ENCODE peak calls at places on chromosomes 2 and 18, in seven cellular contexts. R is tibial nerve, T is A549, E is ovary, N is testis, U is adrenal gland, M is thyroid gland. V is an unnamed sample.

GRCh38 chr18:2537281-2537680 is 34.0 kb downstream of the METTL4 start:
- DNase-seq in M (no peak), T (no peak), U (no peak), E (no peak), R (no peak), N (no peak), V (no peak)

GRCh38 chr2:232522014-232522854 is 2.0 kb downstream of the PRSS56 start:
- DNase-seq in U (peak; percentile 59), R (peak; percentile 38), M (peak; percentile 43), N (peak; percentile 74), T (peak; percentile 42), E (peak; percentile 77), V (peak; percentile 61)

GRCh38 chr2:16525265-16525887 is 140.3 kb downstream of the CYRIA start:
- DNase-seq in M (no peak), E (no peak), U (peak; percentile 22), T (peak; percentile 36), N (peak; percentile 70), R (peak; percentile 26), V (no peak)

GRCh38 chr2:101152195-101153076 is 1.3 kb upstream of the TBC1D8 start:
- DNase-seq in U (peak; percentile 29), T (peak; percentile 79), M (peak; percentile 48), R (peak; percentile 48), E (peak; percentile 42), N (peak; percentile 74), V (peak; percentile 46)

GRCh38 chr2:24065341-24065740 is 10.8 kb downstream of the SF3B6 start:
- DNase-seq in M (no peak), R (no peak), U (no peak), E (no peak), N (no peak), T (no peak), V (no peak)

GRCh38 chr2:231672617-231673347 is 35.5 kb upstream of the PTMA start:
- DNase-seq in N (no peak), R (no peak), E (peak; percentile 61), U (peak; percentile 29), T (peak; percentile 89), M (peak; percentile 91), V (no peak)

GRCh38 chr2:197097578-197098366 is 171.3 kb upstream of the PGAP1 start:
- DNase-seq in T (no peak), N (peak; percentile 52), E (peak; percentile 68), U (peak; percentile 26), M (no peak), R (peak; percentile 28), V (peak; percentile 40)

GRCh38 chr2:70116936-70117554 is 29.8 kb downstream of the PCBP1 start:
- DNase-seq in N (no peak), E (peak; percentile 1), T (no peak), U (no peak), R (no peak), M (no peak), V (no peak)

DNA sequence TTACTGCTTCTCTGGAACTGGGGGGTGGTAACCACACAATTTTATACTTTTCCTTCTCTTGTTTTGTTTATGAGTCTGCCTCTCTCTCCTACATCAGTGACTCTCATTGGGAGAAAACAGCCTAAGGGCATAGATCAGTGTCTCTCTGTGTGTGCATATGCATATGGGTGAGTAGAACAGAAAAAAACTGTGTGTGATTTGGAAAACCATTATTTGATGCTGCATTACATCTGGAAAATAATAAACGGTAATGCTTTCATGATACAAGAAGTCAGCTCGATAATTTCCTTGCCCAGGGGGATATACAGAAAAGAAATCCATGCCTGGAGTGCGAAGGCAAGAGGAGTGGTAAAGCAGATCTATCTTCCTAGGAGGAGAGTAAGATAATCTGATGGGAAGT is 221.5 kb upstream of the LYPD1 start:
- DNase-seq in T (no peak), M (no peak), N (no peak), E (no peak), U (no peak), R (no peak), V (no peak)
- H3K4me3 ChIP-seq in T (no peak overlapping the region), M (no peak overlapping the region), N (no peak overlapping the region), E (no peak overlapping the region), U (no peak overlapping the region), R (no peak overlapping the region), V (no peak overlapping the region)

DNA sequence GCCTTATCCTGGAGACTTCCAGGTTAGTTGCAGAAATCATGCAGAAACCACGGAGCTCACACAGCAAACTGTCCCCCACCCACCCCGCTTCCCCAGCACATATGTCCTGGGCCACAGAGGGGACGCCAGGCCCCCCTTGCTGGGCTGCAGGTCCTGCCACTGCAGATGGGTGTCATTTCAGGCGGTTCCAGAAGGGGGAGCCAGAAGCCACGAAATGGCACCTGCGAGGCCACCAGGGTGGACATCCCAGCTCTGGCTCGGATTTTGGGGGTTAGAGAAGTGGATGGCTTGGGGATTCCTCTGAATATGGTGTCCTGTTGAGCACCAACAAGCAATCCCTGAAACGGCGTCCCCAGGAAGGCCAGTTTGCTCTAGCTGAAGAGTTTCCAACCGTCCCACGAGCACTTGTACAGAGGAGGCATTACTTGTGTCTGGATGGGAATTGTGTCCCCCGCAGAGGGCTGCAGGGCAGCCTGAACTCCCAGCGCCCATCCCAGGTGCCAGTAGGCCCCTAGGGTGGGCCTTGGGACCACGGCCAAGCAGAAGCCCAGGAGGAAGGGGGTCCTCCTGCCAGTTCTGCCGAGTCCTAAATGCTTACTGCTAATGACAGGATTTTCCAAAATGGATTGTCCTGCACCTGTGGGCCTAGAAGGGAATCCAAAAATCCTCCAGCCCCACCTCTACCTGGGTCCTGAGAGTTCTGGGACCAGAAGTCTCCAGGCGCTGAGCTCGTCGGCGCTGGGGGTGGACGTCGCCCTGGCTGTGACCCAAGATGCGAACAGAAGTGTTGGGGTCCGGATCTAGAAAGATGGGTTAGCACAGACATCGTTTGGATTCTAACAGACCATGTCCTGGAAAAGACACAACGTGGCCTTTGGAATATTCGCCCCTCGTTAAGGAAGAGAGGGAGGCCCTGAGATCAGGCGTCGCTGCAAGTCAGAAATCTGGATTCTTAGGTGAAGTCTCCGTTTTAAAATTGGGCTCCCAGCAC is 14.6 kb upstream of the NFATC1 start:
- DNase-seq in E (peak; percentile 80), R (peak; percentile 82), T (peak; percentile 29), M (peak; percentile 66), N (peak; percentile 79), U (peak; percentile 71), V (peak; percentile 67)
- TF ChIP-seq POLR2A in E (no peak), R (no peak), T (no peak), M (no peak), N (no peak), U (no peak), V (no peak)

GRCh38 chr2:199464614-199465352 is 7.0 kb upstream of the SATB2 start:
- DNase-seq in U (no peak), M (no peak), T (no peak), N (no peak), R (no peak), E (no peak), V (no peak)

GRCh38 chr2:199466704-199467461 is 9.1 kb upstream of the SATB2 start:
- DNase-seq in E (no peak), T (no peak), N (no peak), R (no peak), U (no peak), M (no peak), V (no peak)

GRCh38 chr2:199467462-199467822 is 9.7 kb upstream of the SATB2 start:
- DNase-seq in M (no peak), U (no peak), R (no peak), T (no peak), E (no peak), N (no peak), V (no peak)

GRCh38 chr2:199465390-199465789 is 7.7 kb upstream of the SATB2 start:
- DNase-seq in U (no peak), R (no peak), E (no peak), N (no peak), M (no peak), T (no peak), V (no peak)

DNA sequence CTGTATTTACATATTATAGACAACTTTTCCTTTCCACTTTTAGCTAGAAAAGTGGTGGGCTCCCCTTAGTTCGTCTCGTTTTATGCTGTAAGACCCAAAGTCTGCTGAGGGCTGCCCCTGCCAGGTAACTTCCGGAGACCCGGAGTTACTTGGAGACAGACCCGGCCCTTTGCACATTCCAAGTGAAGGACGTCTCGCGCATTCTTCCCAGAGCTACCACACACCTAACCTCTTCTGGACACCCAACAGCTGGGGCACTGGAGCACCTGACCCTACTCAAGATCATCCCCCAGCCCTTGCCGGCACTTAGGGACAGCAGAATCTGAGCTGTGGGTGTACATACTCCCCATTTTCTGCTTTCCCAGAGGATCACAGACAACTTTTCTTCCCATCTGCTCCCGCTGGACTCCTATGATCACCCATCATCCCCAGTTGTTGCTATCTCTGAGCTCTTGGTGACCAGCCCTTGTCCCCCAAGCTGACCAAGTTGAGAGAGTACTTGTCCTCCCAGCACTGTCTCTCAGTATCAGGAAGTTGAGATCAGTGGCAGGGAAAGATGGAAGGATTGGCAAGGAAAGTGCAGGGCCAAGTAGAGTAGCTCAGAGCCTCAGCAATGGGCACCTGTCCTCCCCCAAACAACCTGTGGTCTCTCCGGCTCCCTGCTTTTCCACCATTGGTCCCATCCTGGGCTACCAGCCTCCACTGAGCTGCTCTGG is 8.4 kb upstream of the SATB2 start:
- DNase-seq in M (no peak), R (no peak), U (no peak), N (no peak), E (no peak), T (no peak), V (no peak)
- H3K4me3 ChIP-seq in M (no peak overlapping the region), R (no peak overlapping the region), U (no peak overlapping the region), N (no peak overlapping the region), E (no peak overlapping the region), T (no peak overlapping the region), V (no peak overlapping the region)

GRCh38 chr18:47930086-47930843 is at the start of gene SMAD2:
- DNase-seq in M (peak; percentile 92), E (peak; percentile 89), N (peak; percentile 87), T (peak; percentile 89), R (peak; percentile 70), U (peak; percentile 88), V (peak; percentile 86)
- TF ChIP-seq POLR2A in M (peak; percentile 39), E (no peak), N (no peak), T (peak; percentile 54), R (no peak), U (peak; percentile 33), V (peak; percentile 67)

DNA sequence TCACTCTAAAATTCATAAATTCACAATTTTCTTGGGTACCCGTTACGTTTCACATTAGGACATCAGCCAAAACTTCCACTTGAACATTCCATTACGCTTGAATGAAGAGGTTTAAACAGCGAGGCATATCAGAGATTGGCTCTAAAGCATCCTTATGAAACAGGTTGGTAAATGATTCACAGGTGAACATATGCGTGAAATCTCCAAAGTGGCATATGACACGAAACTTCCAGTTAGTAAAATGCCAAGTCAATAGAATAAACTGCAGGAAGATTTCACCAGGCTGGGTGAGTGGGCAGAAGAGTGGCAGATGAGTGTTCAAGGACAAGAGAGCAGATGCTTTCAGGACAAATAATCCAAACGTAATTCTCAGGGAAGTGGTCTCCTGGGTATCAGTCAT is 33.9 kb upstream of the GLS start:
- DNase-seq in E (no peak), T (peak; percentile 90), R (no peak), U (peak; percentile 18), N (no peak), M (no peak), V (no peak)
- H3K4me3 ChIP-seq in E (no peak overlapping the region), T (peak overlapping the region; percentile 35), R (no peak overlapping the region), U (no peak overlapping the region), N (no peak overlapping the region), M (no peak overlapping the region), V (no peak overlapping the region)